ENCODE peak calls at places on chromosome 16, in eight cellular contexts. V, E, Y, G, I, U, H and J are unnamed samples.

GRCh38 chr16:82460761-82461160 is 166.0 kb upstream of the CDH13 start:
- DNase-seq in Y (no peak), U (no peak), E (no peak), V (no peak), H (no peak), I (no peak), G (no peak), J (no peak)

GRCh38 chr16:88713054-88713453 is 6.8 kb downstream of the CTU2 start:
- DNase-seq in E (no peak), G (no peak), U (no peak), Y (no peak), H (no peak), I (no peak), V (no peak), J (no peak)

GRCh38 chr16:89656435-89657121 is 930 bp downstream of the CHMP1A start:
- DNase-seq in I (no peak), U (no peak), Y (no peak), H (no peak), G (no peak), V (no peak), E (no peak), J (no peak)

GRCh38 chr16:46743232-46743719 is 4.9 kb downstream of the MYLK3 start:
- DNase-seq in I (no peak), E (no peak), Y (peak), V (peak), U (peak), G (no peak), H (peak), J (peak)

GRCh38 chr16:11666108-11667055 is 1.9 kb upstream of the SNN start:
- DNase-seq in U (no peak), Y (no peak), H (no peak), V (no peak), E (no peak), I (no peak), G (no peak), J (no peak)

GRCh38 chr16:7025616-7026190 is 306.9 kb upstream of the RBFOX1 start:
- DNase-seq in H (peak), Y (no peak), G (peak), E (peak), U (peak), I (no peak), V (no peak), J (peak)

GRCh38 chr16:12613131-12613991 is 190.3 kb downstream of the CPPED1 start:
- DNase-seq in U (no peak), Y (no peak), I (no peak), V (peak), H (no peak), E (no peak), G (no peak), J (peak)

GRCh38 chr16:648786-649589 is at the start of gene WDR90:
- DNase-seq in Y (peak), G (peak), H (peak), U (peak), E (peak), V (peak), I (peak), J (peak)

GRCh38 chr16:16780588-16780987 is 401.6 kb downstream of the NPIPA7 start:
- DNase-seq in I (no peak), V (no peak), Y (no peak), H (no peak), U (no peak), G (no peak), E (no peak), J (no peak)

GRCh38 chr16:85417156-85417860 is 195.8 kb upstream of the GSE1 start:
- DNase-seq in V (no peak), G (no peak), U (no peak), H (peak), E (no peak), I (no peak), Y (no peak), J (no peak)

GRCh38 chr16:84176192-84177053 is 10.4 kb downstream of the TAF1C start:
- DNase-seq in I (no peak), Y (no peak), E (no peak), V (no peak), U (no peak), G (no peak), H (no peak), J (no peak)

GRCh38 chr16:19781196-19781595 is 63.1 kb downstream of the IQCK start:
- DNase-seq in I (no peak), Y (no peak), V (peak), E (no peak), H (no peak), U (no peak), G (no peak), J (no peak)

GRCh38 chr16:89065445-89065795 is 28.2 kb upstream of the ACSF3 start:
- DNase-seq in Y (peak), I (no peak), U (no peak), H (no peak), E (no peak), G (no peak), V (no peak), J (no peak)

GRCh38 chr16:28155293-28155692 is 56.5 kb downstream of the XPO6 start:
- DNase-seq in H (no peak), U (no peak), V (peak), I (no peak), Y (no peak), G (no peak), E (no peak), J (no peak)

GRCh38 chr16:18784917-18785623 is 5.1 kb downstream of the RPS15A start:
- DNase-seq in I (no peak), Y (no peak), E (no peak), U (no peak), H (no peak), V (no peak), G (no peak), J (no peak)

GRCh38 chr16:54193656-54194007 is 93.0 kb downstream of the IRX3 start:
- DNase-seq in Y (no peak), H (peak), G (peak), U (peak), V (peak), I (peak), E (peak), J (peak)

GRCh38 chr16:55703003-55704001 is 47.5 kb downstream of the SLC6A2 start:
- DNase-seq in U (no peak), Y (no peak), H (no peak), E (no peak), I (no peak), G (no peak), V (peak), J (peak)

GRCh38 chr16:82735696-82736095 is 108.9 kb downstream of the CDH13 start:
- DNase-seq in V (no peak), I (no peak), E (no peak), U (no peak), G (no peak), Y (no peak), H (no peak), J (no peak)

GRCh38 chr16:6170022-6170421 is 1072.4 kb upstream of the EEF2KMT start:
- DNase-seq in E (no peak), V (no peak), Y (no peak), G (no peak), I (no peak), U (no peak), H (no peak), J (no peak)

GRCh38 chr16:71552698-71553503 is 24.0 kb downstream of the TAT start:
- DNase-seq in E (no peak), U (no peak), Y (no peak), G (no peak), V (no peak), H (no peak), I (no peak), J (peak)

GRCh38 chr16:85524630-85525463 is 88.3 kb upstream of the GSE1 start:
- DNase-seq in U (no peak), V (peak), H (peak), E (peak), Y (no peak), I (peak), G (peak), J (no peak)

GRCh38 chr16:73031155-73031866 is 16.6 kb downstream of the ZFHX3 start:
- DNase-seq in U (no peak), Y (no peak), I (no peak), G (no peak), H (no peak), E (no peak), V (no peak), J (no peak)

GRCh38 chr16:73230651-73231050 is 182.7 kb upstream of the ZFHX3 start:
- DNase-seq in Y (no peak), V (no peak), G (no peak), U (no peak), I (no peak), H (no peak), E (no peak), J (no peak)

GRCh38 chr16:72811188-72811720 is 236.7 kb downstream of the ZFHX3 start:
- DNase-seq in V (no peak), H (no peak), G (no peak), U (no peak), Y (no peak), I (no peak), E (no peak), J (no peak)

GRCh38 chr16:813204-813915 is 12.8 kb upstream of the GNG13 start:
- DNase-seq in E (no peak), G (no peak), V (peak), H (no peak), U (peak), I (no peak), Y (peak), J (peak)

GRCh38 chr16:76614255-76614654 is 337.1 kb downstream of the CNTNAP4 start:
- DNase-seq in Y (no peak), E (no peak), I (no peak), G (no peak), H (no peak), V (no peak), U (no peak), J (no peak)

GRCh38 chr16:72013389-72013788 is 4.8 kb downstream of the DHODH start:
- DNase-seq in E (no peak), Y (no peak), H (no peak), V (peak), I (peak), U (no peak), G (no peak), J (peak)

GRCh38 chr16:3857189-3858013 is 23.1 kb downstream of the CREBBP start:
- DNase-seq in H (no peak), G (no peak), V (peak), Y (no peak), I (no peak), U (no peak), E (no peak), J (no peak)

GRCh38 chr16:46736695-46737094 is 11.4 kb downstream of the MYLK3 start:
- DNase-seq in G (no peak), Y (no peak), V (no peak), H (no peak), I (no peak), E (no peak), U (no peak), J (no peak)

GRCh38 chr16:83002351-83003334 is 375.9 kb downstream of the CDH13 start:
- DNase-seq in V (peak), G (no peak), U (no peak), Y (no peak), I (no peak), H (no peak), E (no peak), J (no peak)

GRCh38 chr16:30698816-30699614 is at the start of gene SRCAP:
- DNase-seq in H (peak), U (peak), V (peak), Y (peak), I (peak), G (peak), E (peak), J (peak)
- TF ChIP-seq POLR2A in H (no peak), U (peak), V (no peak), Y (no peak), I (no peak), G (no peak), E (peak), J (peak)

DNA sequence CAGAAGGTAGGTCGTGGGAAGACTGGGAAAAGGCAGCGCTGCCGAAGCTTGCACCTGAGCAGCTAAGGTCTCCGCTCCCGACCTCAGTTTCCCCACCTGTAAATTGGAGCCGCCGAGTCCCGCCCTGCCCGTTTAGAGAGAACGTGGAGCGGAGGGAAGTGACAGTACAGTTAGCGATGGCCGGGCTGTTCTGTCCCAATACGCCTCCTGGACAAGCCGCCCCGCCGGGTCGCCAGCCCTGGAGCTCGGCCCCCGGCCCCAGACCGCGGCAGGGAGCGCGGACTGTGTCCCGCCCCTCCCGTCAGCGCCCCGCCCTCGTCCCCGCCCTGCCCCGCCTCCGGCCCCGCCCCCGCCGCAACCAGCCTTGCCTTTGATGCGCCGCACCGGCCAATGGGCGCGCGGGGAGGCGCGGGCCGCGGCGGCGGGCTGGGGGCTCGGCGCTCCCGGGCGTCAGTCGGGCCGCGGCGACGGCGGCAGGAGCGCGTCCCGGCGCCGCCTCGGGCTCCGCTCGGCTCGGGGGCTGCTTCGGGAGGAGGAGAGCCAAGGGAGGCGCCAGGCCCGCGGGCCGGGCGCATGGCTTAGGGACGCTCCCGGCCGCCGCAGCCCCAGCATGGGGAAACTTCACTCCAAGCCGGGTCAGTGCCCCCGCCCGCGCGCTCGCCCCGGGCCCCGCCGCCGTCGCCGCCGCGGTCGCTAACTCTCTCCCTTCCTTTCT is at the start of gene NKD1:
- DNase-seq in Y (peak), G (peak), E (peak), U (peak), V (peak), H (peak), I (peak), J (peak)
- TF ChIP-seq POLR2A in Y (no peak), G (no peak), E (peak), U (no peak), V (no peak), H (no peak), I (no peak), J (no peak)

DNA sequence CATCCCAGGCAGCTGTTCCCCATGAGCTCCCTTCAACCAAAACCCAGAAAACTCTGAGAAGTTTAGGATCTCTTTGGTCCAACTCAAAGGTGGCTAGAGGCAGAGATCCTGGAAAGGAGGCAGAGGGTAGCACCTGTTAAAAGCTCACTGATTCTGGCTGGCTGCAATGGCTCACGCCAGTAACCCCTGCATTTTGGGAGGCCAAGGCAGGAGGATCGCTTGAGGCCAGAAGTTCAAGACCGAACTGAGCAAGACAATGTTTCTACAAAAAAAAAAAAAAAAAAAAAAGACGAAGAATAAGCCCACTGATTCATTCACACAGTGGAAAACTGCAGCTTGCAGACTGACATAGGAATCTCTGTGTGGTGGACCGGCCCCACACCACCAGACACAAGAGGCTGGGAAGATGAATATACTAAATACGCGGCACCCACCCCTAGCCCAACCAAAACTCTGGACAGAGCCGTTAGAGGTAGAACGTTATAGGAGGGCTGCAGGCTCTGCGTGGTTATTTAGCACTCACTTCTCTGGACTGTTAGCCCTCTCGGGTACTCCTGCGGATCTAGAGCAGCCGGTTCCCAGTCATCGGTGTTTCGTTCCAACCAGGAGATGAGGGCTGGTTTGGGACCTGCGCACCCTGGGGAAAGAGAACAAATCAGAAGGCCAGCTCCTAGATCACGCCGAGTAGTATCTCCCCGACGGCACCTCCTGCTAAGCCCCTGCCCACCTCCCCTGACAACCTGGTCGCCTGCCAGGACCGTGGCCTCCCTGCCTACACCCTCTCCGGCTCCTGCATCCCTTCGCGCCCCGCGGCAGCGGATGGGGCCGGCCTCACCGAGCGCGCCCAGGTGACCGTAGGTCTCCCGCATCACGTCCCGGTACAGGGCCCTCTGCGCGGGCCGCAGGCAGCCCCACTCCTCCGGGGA is 924 bp downstream of the ZNF689 start:
- DNase-seq in H (peak), E (no peak), Y (peak), U (peak), G (peak), V (peak), I (peak), J (peak)
- TF ChIP-seq POLR2A in H (no peak), E (no peak), Y (no peak), U (peak), G (no peak), V (no peak), I (no peak), J (no peak)

DNA sequence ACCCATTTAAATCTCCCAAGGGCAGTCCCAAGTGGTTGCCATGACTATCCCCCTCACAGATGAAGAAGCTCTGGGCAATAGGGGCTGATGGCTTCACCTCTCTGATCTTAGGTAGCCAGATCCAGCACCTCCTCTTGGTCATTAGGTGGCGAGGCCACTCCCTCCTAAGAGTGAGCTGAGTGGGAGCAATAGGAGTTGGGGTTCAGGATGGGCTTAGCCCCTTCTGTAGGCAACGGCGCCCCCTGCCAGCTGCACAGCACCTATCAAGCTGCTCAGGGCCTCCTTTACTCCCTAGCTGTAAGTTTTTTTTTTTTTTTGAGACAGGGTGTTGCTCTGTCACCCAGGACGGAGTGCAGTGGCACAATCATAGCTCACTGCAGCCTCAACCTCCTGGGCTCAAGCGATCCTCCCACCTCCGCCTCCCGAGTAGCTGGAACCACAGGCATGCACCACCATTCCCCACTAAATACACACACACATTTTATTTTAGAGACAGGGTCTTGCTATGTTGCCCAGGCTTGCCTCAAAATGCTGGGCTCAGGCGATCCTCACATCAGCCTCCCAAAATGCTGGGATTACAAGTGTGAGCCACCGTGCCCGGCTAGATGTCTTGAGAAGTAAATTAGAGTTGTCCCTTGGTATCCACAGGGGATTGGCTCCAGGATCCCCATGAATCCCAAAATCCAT is 3.5 kb upstream of the RRAD start:
- DNase-seq in G (no peak), V (peak), Y (no peak), H (no peak), E (no peak), U (no peak), I (no peak), J (peak)
- TF ChIP-seq POLR2A in G (no peak), V (no peak), Y (no peak), H (no peak), E (no peak), U (no peak), I (no peak), J (no peak)

GRCh38 chr16:2147981-2148671 is at the start of gene RAB26:
- DNase-seq in U (peak), H (peak), V (peak), I (peak), G (peak), E (peak), Y (peak), J (peak)
- TF ChIP-seq POLR2A in U (no peak), H (no peak), V (no peak), I (no peak), G (no peak), E (no peak), Y (peak), J (no peak)

GRCh38 chr16:57527027-57527426 is 9.3 kb downstream of the CCDC102A start:
- DNase-seq in I (no peak), V (no peak), G (no peak), E (no peak), Y (no peak), H (no peak), U (no peak), J (no peak)

GRCh38 chr16:57527610-57528360 is 8.6 kb downstream of the CCDC102A start:
- DNase-seq in Y (no peak), G (no peak), E (no peak), U (no peak), I (no peak), V (no peak), H (peak), J (no peak)

GRCh38 chr16:57529324-57530103 is 6.9 kb downstream of the CCDC102A start:
- DNase-seq in I (no peak), V (no peak), E (no peak), G (no peak), U (no peak), H (no peak), Y (no peak), J (no peak)

GRCh38 chr16:57530104-57530522 is 6.3 kb downstream of the CCDC102A start:
- DNase-seq in V (peak), I (no peak), E (no peak), G (no peak), H (peak), Y (peak), U (peak), J (no peak)

DNA sequence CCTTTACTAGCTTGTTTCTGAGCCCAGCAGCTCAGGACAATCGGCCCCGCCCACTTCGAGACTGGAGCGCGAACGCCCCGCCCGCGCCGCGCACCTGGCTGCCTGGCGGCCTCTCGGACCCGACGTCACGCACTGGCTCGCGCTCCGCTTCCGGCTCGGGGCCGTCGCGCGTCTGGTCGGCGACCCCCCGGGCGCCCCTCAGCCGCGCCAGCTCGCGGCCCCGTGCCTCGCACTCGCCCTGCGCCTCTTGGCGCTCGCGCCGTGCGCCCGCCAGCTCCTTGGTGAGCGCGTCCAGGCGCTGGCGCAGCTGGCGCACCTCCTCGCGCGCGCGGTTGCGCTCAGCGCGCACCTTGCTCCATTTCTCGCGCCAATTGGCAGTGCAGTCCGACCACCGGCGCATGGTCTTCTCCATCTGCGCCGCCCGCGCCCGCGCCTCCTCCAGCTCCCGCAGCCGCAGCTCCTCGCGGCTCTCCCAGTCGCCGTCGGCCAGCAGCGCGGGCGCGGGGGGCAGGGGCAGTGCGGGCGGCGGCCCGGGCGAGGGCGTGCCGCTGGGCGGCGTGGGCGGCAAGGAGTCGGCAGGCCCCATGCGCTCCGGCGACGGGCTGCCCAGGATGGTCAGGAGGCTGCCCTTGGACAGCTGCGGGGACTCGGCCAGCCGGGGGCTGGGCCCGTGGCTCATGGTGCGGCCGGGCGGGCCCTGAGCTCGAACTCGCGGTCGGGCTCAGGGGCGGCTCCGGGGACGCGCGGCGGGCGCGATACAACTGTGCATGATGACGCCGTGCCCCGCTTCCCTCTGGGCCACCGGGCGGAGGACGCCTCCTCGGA is 7.7 kb downstream of the CCDC102A start:
- DNase-seq in I (no peak), G (peak), U (no peak), H (peak), V (no peak), E (no peak), Y (no peak), J (no peak)
- TF ChIP-seq POLR2A in I (no peak), G (no peak), U (no peak), H (no peak), V (no peak), E (no peak), Y (peak), J (no peak)